ENCODE peak calls at places on chromosome 9, in four cellular contexts. D is H1, S is IMR-90, Y is H9. L is an unnamed sample.

GRCh38 chr9:38026021-38026809 is 42.8 kb downstream of the SHB start:
- DNase-seq in D (no peak), S (peak), Y (peak), L (peak)

GRCh38 chr9:134968823-134969090 is 51.0 kb upstream of the FCN1 start:
- DNase-seq in D (no peak), S (no peak), Y (no peak), L (no peak)

GRCh38 chr9:76297721-76298239 is 96.4 kb downstream of the RFK start:
- DNase-seq in D (no peak), S (peak), Y (no peak), L (no peak)

GRCh38 chr9:131758972-131759647 is 19.2 kb upstream of the RAPGEF1 start:
- DNase-seq in D (no peak), S (peak), Y (no peak), L (no peak)

GRCh38 chr9:127700594-127701255 is 6.1 kb upstream of the CFAP157 start:
- DNase-seq in D (no peak), S (no peak), Y (no peak), L (no peak)

GRCh38 chr9:124248992-124249391 is 8.8 kb upstream of the NEK6 start:
- DNase-seq in D (no peak), S (no peak), Y (no peak), L (no peak)

GRCh38 chr9:96067004-96067403 is 191.5 kb downstream of the ERCC6L2 start:
- DNase-seq in D (no peak), S (no peak), Y (no peak), L (no peak)

GRCh38 chr9:33163433-33164137 is 3.6 kb downstream of the B4GALT1 start:
- DNase-seq in D (no peak), S (no peak), Y (no peak), L (no peak)

GRCh38 chr9:81190659-81191058 is 498.7 kb downstream of the TLE1 start:
- DNase-seq in D (no peak), S (no peak), Y (no peak), L (no peak)

GRCh38 chr9:20135119-20135697 is 346.4 kb upstream of the SLC24A2 start:
- DNase-seq in D (no peak), S (no peak), Y (no peak), L (no peak)

GRCh38 chr9:133405508-133406009 is 12.3 kb downstream of the REXO4 start:
- DNase-seq in D (no peak), S (peak), Y (no peak), L (no peak)

GRCh38 chr9:77063645-77064285 is 44.3 kb downstream of the FOXB2 start:
- DNase-seq in D (no peak), S (peak), Y (no peak), L (no peak)

GRCh38 chr9:118222375-118222774 is 518.2 kb downstream of the TLR4 start:
- DNase-seq in D (no peak), S (no peak), Y (peak), L (peak)

GRCh38 chr9:89801723-89802680 is 197.2 kb downstream of the GADD45G start:
- DNase-seq in D (no peak), S (no peak), Y (no peak), L (no peak)

GRCh38 chr9:96503918-96504317 is 53.9 kb downstream of the HABP4 start:
- DNase-seq in D (no peak), S (no peak), Y (no peak), L (no peak)

GRCh38 chr9:13744233-13744954 is 464.9 kb upstream of the MPDZ start:
- DNase-seq in D (no peak), S (no peak), Y (no peak), L (peak)

GRCh38 chr9:72315510-72316287 is 49.3 kb downstream of the ZFAND5 start:
- DNase-seq in D (no peak), S (peak), Y (peak), L (peak)

GRCh38 chr9:137316012-137316981 is 14.2 kb upstream of the NRARP start:
- DNase-seq in D (peak), S (no peak), Y (peak), L (no peak)
- H3K27ac ChIP-seq in D (no peak), S (no peak), Y (no peak), L (no peak)

GRCh38 chr9:120852240-120853018 is 9.7 kb upstream of the PSMD5 start:
- DNase-seq in D (no peak), S (peak), Y (no peak), L (peak)
- H4K5ac ChIP-seq in D (peak), S (no peak), Y (no peak), L (no peak)

GRCh38 chr9:92147854-92148184 is 32.6 kb upstream of the SPTLC1 start:
- DNase-seq in D (no peak), S (no peak), Y (no peak), L (no peak)
- H3K27ac ChIP-seq in D (no peak), S (peak), Y (no peak), L (peak)

DNA sequence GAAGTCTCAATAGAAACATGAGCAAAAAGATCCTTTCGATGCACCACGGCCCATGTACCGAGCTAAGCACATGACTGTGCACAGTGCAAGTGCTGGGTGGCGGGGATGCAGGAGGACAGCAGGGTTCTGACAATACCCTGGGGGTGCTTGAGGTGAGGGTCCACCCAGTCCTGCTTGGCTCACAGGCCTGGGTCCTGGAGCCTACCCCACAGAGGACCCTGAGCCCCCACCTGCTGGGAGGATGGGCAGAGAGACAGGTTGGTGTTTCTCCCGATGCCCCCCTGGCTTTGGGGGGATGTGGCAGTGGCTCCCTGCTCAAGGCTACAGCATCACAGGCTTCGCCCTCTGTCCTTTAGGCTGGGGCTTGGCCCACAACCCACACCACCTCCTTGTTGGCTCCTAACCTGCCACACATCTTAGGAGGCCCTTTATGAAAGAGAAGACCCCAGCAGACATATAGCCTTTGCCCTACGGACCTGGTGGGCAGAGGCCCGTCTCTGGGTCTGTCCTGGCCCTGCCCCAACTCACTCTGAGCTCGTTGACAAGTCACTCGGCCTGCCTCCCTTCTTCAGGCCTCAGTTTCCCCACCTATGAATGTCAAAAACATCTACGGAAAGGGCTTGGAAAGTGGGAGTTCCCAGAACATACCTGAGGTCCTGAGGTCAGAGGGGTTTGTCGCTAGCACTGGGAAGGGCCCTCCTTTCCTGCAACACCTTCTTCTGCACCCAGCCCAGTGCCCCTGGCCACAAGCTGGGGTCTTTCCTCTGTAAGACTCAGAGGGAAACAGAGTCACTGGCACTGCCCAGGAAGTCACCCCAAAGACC is 50.3 kb downstream of the BARX1 start:
- DNase-seq in D (no peak), S (no peak), Y (no peak), L (no peak)
- H4K5ac ChIP-seq in D (no peak), S (no peak), Y (no peak), L (no peak)

GRCh38 chr9:94859891-94860290 is 133.4 kb downstream of the AOPEP start:
- DNase-seq in D (peak), S (no peak), Y (no peak), L (no peak)
- H3K27ac ChIP-seq in D (no peak), S (no peak), Y (no peak), L (no peak)

DNA sequence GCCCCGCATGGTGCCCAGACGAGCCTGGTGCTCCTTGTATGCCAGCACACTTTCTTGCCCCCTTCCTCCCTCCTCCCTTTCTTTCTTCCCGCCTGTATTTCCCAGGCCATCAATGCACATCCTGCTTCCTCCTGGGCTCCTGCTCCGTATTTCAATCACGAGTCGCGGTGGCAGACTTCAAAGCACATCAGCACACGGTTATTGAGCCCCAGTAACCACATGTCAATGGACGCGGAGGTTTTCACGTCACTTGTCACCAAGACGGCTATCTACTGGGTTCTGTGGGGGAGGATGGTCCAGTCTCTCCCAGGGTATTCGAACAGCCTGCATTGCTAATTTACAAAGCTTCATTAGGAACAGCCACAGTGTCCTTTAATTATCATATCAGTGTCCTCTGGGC is 211.5 kb downstream of the DAB2IP start:
- DNase-seq in D (no peak), S (no peak), Y (no peak), L (no peak)
- H4K5ac ChIP-seq in D (no peak), S (no peak), Y (no peak), L (no peak)

GRCh38 chr9:713046-713445 is 128.5 kb upstream of the DMRT1 start:
- DNase-seq in D (no peak), S (no peak), Y (no peak), L (no peak)
- H3K27ac ChIP-seq in D (no peak), S (no peak), Y (no peak), L (no peak)